ENCODE peak calls at places on chromosomes 3 and 15, in nine cellular contexts. H is astrocyte; Q is posterior vena cava; N is hippocampal formation; V is brain microvascular endothelial cell; O is NB4; L is Calu3; M is effector memory CD4-positive, alpha-beta T cell; A is NCI-H82. G is an unnamed sample.

GRCh38 chr15:67042490-67043181 is 22.8 kb upstream of the SMAD3 start:
- DNase-seq in H (peak), Q (no peak), N (peak), V (peak), O (peak), L (no peak), M (no peak), A (no peak), G (peak)

GRCh38 chr15:84588053-84588874 is 12.5 kb upstream of the ZSCAN2 start:
- DNase-seq in H (peak), Q (peak), N (peak), V (peak), O (peak), L (peak), M (peak), A (peak), G (peak)

GRCh38 chr15:100230784-100231183 is 111.0 kb downstream of the ADAMTS17 start:
- DNase-seq in H (no peak), Q (peak), N (no peak), V (no peak), O (no peak), L (no peak), M (no peak), A (peak), G (no peak)

GRCh38 chr3:160949460-160949859 is 155.7 kb downstream of the B3GALNT1 start:
- DNase-seq in H (no peak), Q (no peak), N (no peak), V (no peak), O (no peak), L (no peak), M (no peak), A (no peak), G (no peak)

GRCh38 chr3:113304856-113305540 is 93.6 kb downstream of the BOC start:
- DNase-seq in H (no peak), Q (no peak), N (no peak), V (no peak), O (no peak), L (no peak), M (no peak), A (peak), G (no peak)

GRCh38 chr15:58771621-58772235 is 626 bp downstream of the MINDY2 start:
- DNase-seq in H (no peak), Q (peak), N (peak), V (no peak), O (peak), L (peak), M (no peak), A (peak), G (no peak)

GRCh38 chr15:30956216-30956803 is 35.1 kb downstream of the MTMR10 start:
- DNase-seq in H (peak), Q (no peak), N (no peak), V (peak), O (peak), L (no peak), M (no peak), A (peak), G (peak)

GRCh38 chr15:28885289-28885629 is 515 bp upstream of the APBA2 start:
- DNase-seq in H (no peak), Q (no peak), N (no peak), V (no peak), O (no peak), L (no peak), M (no peak), A (peak), G (no peak)

GRCh38 chr3:127547761-127548605 is 42.5 kb downstream of the TPRA1 start:
- DNase-seq in H (peak), Q (peak), N (peak), V (peak), O (peak), L (peak), M (peak), A (peak), G (peak)